ENCODE peak calls at places on chromosomes 3 and 15, in seven cellular contexts. Y is naive thymus-derived CD8-positive, alpha-beta T cell; V is SHP77; D is endothelial cell of umbilical vein; X is T-helper 1 cell; P is activated gamma-delta T cell; H is nucleus accumbens. R is an unnamed sample.

GRCh38 chr3:183215591-183216202 is 37.4 kb upstream of the B3GNT5 start:
- DNase-seq in P (no peak), H (no peak), Y (no peak), X (no peak), D (no peak), V (no peak), R (no peak)

GRCh38 chr3:46484911-46485696 is 12.7 kb upstream of the RTP3 start:
- DNase-seq in X (no peak), H (no peak), Y (no peak), D (no peak), V (peak; percentile 53), P (no peak), R (no peak)

GRCh38 chr15:25775317-25775912 is 87.7 kb downstream of the ATP10A start:
- DNase-seq in D (no peak), Y (no peak), V (no peak), X (no peak), P (no peak), H (no peak), R (no peak)

GRCh38 chr15:52804526-52805081 is 14.5 kb upstream of the ONECUT1 start:
- DNase-seq in H (no peak), P (no peak), X (no peak), V (no peak), Y (no peak), D (no peak), R (no peak)

GRCh38 chr15:74235962-74236361 is at the start of gene CCDC33:
- DNase-seq in D (no peak), H (no peak), V (no peak), P (no peak), X (no peak), Y (no peak), R (no peak)

GRCh38 chr3:167820114-167820865 is 84.8 kb downstream of the SERPINI1 start:
- DNase-seq in X (no peak), V (no peak), P (no peak), Y (no peak), D (no peak), H (no peak), R (no peak)

GRCh38 chr3:10927551-10927950 is 65.0 kb upstream of the SLC6A1 start:
- DNase-seq in X (no peak), P (no peak), Y (no peak), V (no peak), D (no peak), H (no peak), R (no peak)

GRCh38 chr15:45134682-45135604 is 5.1 kb downstream of the DUOX1 start:
- DNase-seq in X (no peak), P (no peak), V (no peak), D (no peak), H (no peak), Y (no peak), R (no peak)

GRCh38 chr3:42037318-42037945 is 53.7 kb upstream of the TRAK1 start:
- DNase-seq in H (no peak), D (peak; percentile 65), Y (no peak), X (no peak), P (no peak), V (no peak), R (no peak)

GRCh38 chr3:169952045-169952444 is 14.6 kb upstream of the SEC62 start:
- DNase-seq in D (no peak), X (no peak), Y (no peak), H (no peak), V (no peak), P (no peak), R (no peak)

GRCh38 chr15:29132110-29132420 is 137.6 kb downstream of the NSMCE3 start:
- DNase-seq in V (no peak), P (no peak), H (no peak), D (no peak), X (no peak), Y (no peak), R (no peak)

GRCh38 chr3:11569156-11569741 is 74.5 kb downstream of the VGLL4 start:
- DNase-seq in P (no peak), Y (no peak), V (no peak), H (no peak), X (no peak), D (no peak), R (no peak)

GRCh38 chr3:169662215-169663070 is 1.1 kb downstream of the MECOM start:
- DNase-seq in X (no peak), P (peak; percentile 13), H (no peak), V (peak; percentile 59), D (peak; percentile 84), Y (no peak), R (peak; percentile 93)

GRCh38 chr3:39426321-39426720 is 19.8 kb downstream of the RPSA start:
- DNase-seq in V (no peak), X (no peak), P (no peak), D (no peak), Y (no peak), H (no peak), R (no peak)

GRCh38 chr3:27657404-27657803 is 64.7 kb downstream of the EOMES start:
- DNase-seq in H (no peak), D (peak; percentile 55), P (no peak), Y (no peak), V (no peak), X (no peak), R (no peak)

GRCh38 chr3:195226900-195227447 is 44.0 kb downstream of the XXYLT1 start:
- DNase-seq in X (no peak), H (no peak), P (no peak), V (no peak), D (peak; percentile 46), Y (no peak), R (peak; percentile 54)

GRCh38 chr3:64445318-64446300 is 220.3 kb upstream of the PRICKLE2 start:
- DNase-seq in Y (no peak), V (no peak), X (no peak), H (no peak), P (no peak), D (no peak), R (peak; percentile 28)

GRCh38 chr3:122794779-122795673 is at the start of gene SLC49A4:
- DNase-seq in Y (peak; percentile 63), P (no peak), V (no peak), X (peak; percentile 70), H (no peak), D (peak; percentile 91), R (peak; percentile 92)

GRCh38 chr3:39362812-39363211 is 20.4 kb upstream of the SLC25A38 start:
- DNase-seq in V (no peak), P (no peak), H (no peak), Y (no peak), D (no peak), X (no peak), R (no peak)

GRCh38 chr3:195250473-195251251 is 20.3 kb downstream of the XXYLT1 start:
- DNase-seq in X (no peak), P (no peak), V (peak; percentile 36), D (peak; percentile 57), H (no peak), Y (no peak), R (no peak)

GRCh38 chr3:127738192-127738840 is 65.6 kb downstream of the ABTB1 start:
- DNase-seq in P (no peak), Y (no peak), H (no peak), X (no peak), D (no peak), V (no peak), R (no peak)

GRCh38 chr15:60137711-60138396 is 133.7 kb downstream of the FOXB1 start:
- DNase-seq in Y (no peak), H (no peak), X (no peak), P (no peak), D (no peak), V (no peak), R (no peak)

GRCh38 chr15:94110476-94111130 is 120.8 kb upstream of the MCTP2 start:
- DNase-seq in P (no peak), D (no peak), X (no peak), Y (no peak), H (no peak), V (no peak), R (no peak)

GRCh38 chr3:72247645-72248388 is 462.9 kb upstream of the PROK2 start:
- DNase-seq in D (no peak), Y (no peak), H (peak; percentile 41), P (no peak), V (no peak), X (no peak), R (no peak)

GRCh38 chr3:38343797-38344594 is 2.6 kb upstream of the XYLB start:
- DNase-seq in X (no peak), Y (no peak), V (no peak), D (no peak), H (no peak), P (no peak), R (no peak)